ENCODE peak calls at places on chromosomes 4 and X, in seven cellular contexts. R is NCI-H1105; N is activated T-cell treated with anti-CD3 and anti-CD28 coated beads, Interleukin-2, amount 50 U/mL, for 4 hours; I is smooth muscle cell of the brain vasculature; H is activated CD4-positive, CD25-positive, alpha-beta regulatory T cell; O is astrocyte; G is GM03348. Q is an unnamed sample.

GRCh38 chrX:30570505-30570904 is 7.1 kb downstream of the TASL start:
- DNase-seq in R (peak; percentile 1), N (no peak), I (no peak), H (no peak), O (no peak), G (peak; percentile 33), Q (no peak)

GRCh38 chrX:101507986-101508385 is 22.7 kb downstream of the ARMCX4 start:
- DNase-seq in R (no peak), N (no peak), I (no peak), H (no peak), O (no peak), G (no peak), Q (no peak)

GRCh38 chrX:41870719-41871151 is 52.6 kb downstream of the CASK start:
- DNase-seq in R (no peak), N (no peak), I (no peak), H (no peak), O (no peak), G (no peak), Q (no peak)

GRCh38 chrX:70033348-70033747 is 16.4 kb downstream of the AWAT2 start:
- DNase-seq in R (peak; percentile 6), N (no peak), I (no peak), H (no peak), O (no peak), G (peak; percentile 45), Q (peak; percentile 64)

GRCh38 chr4:109589119-109589518 is 29.1 kb downstream of the MCUB start:
- DNase-seq in R (no peak), N (no peak), I (no peak), H (no peak), O (no peak), G (no peak), Q (no peak)

GRCh38 chrX:21744060-21744459 is 13.9 kb downstream of the SMPX start:
- DNase-seq in R (no peak), N (no peak), I (no peak), H (no peak), O (no peak), G (no peak), Q (no peak)

GRCh38 chrX:3204606-3205005 is 141.8 kb downstream of the MXRA5 start:
- DNase-seq in R (no peak), N (no peak), I (no peak), H (no peak), O (no peak), G (no peak), Q (no peak)

GRCh38 chr4:101961144-101961543 is 170.6 kb downstream of the BANK1 start:
- DNase-seq in R (no peak), N (no peak), I (no peak), H (no peak), O (peak; percentile 54), G (peak; percentile 12), Q (peak; percentile 30)

GRCh38 chrX:104707572-104707971 is 141.6 kb downstream of the IL1RAPL2 start:
- DNase-seq in R (no peak), N (no peak), I (no peak), H (no peak), O (no peak), G (no peak), Q (no peak)

GRCh38 chr4:144611850-144612249 is 34.1 kb upstream of the HHIP start:
- DNase-seq in R (no peak), N (no peak), I (no peak), H (no peak), O (no peak), G (peak; percentile 3), Q (peak; percentile 65)